ENCODE peak calls at places on chromosomes 12 and 14, in five cellular contexts. U is K562, A is ovary, K is heart left ventricle, I is thyroid gland. R is an unnamed sample.

GRCh38 chr14:75339059-75339458 is 60.4 kb downstream of the FOS start:
- DNase-seq in U (no peak), A (no peak), K (no peak), I (no peak), R (no peak)

GRCh38 chr12:103387385-103387784 is 108.4 kb downstream of the C12orf42 start:
- DNase-seq in U (no peak), A (no peak), K (no peak), I (no peak), R (no peak)

GRCh38 chr12:53288322-53288721 is 7.0 kb upstream of the PFDN5 start:
- DNase-seq in U (no peak), A (no peak), K (no peak), I (no peak), R (no peak)

GRCh38 chr12:1972856-1973317 is 31.4 kb downstream of the DCP1B start:
- DNase-seq in U (no peak), A (no peak), K (peak; percentile 51), I (peak; percentile 71), R (no peak)

GRCh38 chr12:84605988-84606387 is 306.6 kb downstream of the SLC6A15 start:
- DNase-seq in U (no peak), A (no peak), K (no peak), I (no peak), R (no peak)

GRCh38 chr12:127284021-127284420 is 982.9 kb upstream of the TMEM132C start:
- DNase-seq in U (no peak), A (no peak), K (no peak), I (no peak), R (no peak)

GRCh38 chr12:47846294-47846996 is 26.7 kb upstream of the HDAC7 start:
- DNase-seq in U (no peak), A (no peak), K (no peak), I (peak; percentile 93), R (no peak)

GRCh38 chr12:52691076-52691764 is 11.0 kb upstream of the KRT1 start:
- DNase-seq in U (peak; percentile 19), A (no peak), K (no peak), I (peak; percentile 18), R (peak; percentile 66)

GRCh38 chr14:89386214-89386886 is 30.7 kb downstream of the FOXN3 start:
- DNase-seq in U (no peak), A (no peak), K (no peak), I (no peak), R (no peak)

GRCh38 chr12:128795530-128796361 is 28.0 kb downstream of the SLC15A4 start:
- DNase-seq in U (no peak), A (no peak), K (peak; percentile 12), I (no peak), R (no peak)

GRCh38 chr12:1796515-1797010 is 23.8 kb upstream of the LRTM2 start:
- DNase-seq in U (no peak), A (peak; percentile 52), K (peak; percentile 38), I (peak; percentile 27), R (peak; percentile 66)

GRCh38 chr12:79826267-79827128 is 108.4 kb downstream of the PPP1R12A start:
- DNase-seq in U (no peak), A (no peak), K (no peak), I (no peak), R (no peak)

GRCh38 chr12:92546826-92547348 is 155.9 kb upstream of the PLEKHG7 start:
- DNase-seq in U (no peak), A (no peak), K (no peak), I (no peak), R (no peak)
- TF ChIP-seq POLR2A in U (no peak), A (no peak), K (no peak), I (no peak), R (no peak)

GRCh38 chr14:23561873-23562821 is 5.4 kb downstream of the AP1G2 start:
- DNase-seq in U (no peak), A (no peak), K (no peak), I (no peak), R (no peak)
- TF ChIP-seq POLR2A in U (no peak), A (no peak), K (no peak), I (no peak), R (no peak)

DNA sequence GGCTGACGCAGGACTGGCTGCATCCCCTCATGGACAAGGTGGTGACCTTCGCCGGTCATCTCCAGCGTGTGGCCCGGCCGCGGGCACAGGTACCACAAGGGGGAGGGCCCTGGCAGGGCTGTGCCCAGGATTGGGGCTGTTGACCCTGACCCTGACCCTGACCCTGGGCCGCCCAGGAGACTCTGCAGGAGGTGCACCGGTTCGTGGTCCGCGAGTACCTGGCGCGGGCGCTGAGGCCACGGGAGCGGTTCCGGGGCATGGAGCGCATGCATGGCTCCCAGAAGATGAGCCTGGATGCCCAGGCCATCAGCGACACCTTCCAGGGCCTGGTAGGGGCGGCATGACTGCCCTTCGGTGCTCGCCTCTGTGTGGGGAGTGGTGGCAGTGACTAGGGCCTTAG is 12.9 kb downstream of the EXOC3L4 start:
- DNase-seq in U (no peak), A (no peak), K (no peak), I (no peak), R (no peak)
- TF ChIP-seq POLR2A in U (no peak), A (no peak), K (no peak), I (no peak), R (no peak)

GRCh38 chr14:101761032-101761880 is at the start of gene PPP2R5C:
- DNase-seq in U (peak; percentile 84), A (peak; percentile 94), K (peak; percentile 94), I (peak; percentile 93), R (peak; percentile 94)
- TF ChIP-seq POLR2A in U (peak; percentile 96), A (peak; percentile 34), K (peak; percentile 71), I (no peak), R (peak; percentile 20)

DNA sequence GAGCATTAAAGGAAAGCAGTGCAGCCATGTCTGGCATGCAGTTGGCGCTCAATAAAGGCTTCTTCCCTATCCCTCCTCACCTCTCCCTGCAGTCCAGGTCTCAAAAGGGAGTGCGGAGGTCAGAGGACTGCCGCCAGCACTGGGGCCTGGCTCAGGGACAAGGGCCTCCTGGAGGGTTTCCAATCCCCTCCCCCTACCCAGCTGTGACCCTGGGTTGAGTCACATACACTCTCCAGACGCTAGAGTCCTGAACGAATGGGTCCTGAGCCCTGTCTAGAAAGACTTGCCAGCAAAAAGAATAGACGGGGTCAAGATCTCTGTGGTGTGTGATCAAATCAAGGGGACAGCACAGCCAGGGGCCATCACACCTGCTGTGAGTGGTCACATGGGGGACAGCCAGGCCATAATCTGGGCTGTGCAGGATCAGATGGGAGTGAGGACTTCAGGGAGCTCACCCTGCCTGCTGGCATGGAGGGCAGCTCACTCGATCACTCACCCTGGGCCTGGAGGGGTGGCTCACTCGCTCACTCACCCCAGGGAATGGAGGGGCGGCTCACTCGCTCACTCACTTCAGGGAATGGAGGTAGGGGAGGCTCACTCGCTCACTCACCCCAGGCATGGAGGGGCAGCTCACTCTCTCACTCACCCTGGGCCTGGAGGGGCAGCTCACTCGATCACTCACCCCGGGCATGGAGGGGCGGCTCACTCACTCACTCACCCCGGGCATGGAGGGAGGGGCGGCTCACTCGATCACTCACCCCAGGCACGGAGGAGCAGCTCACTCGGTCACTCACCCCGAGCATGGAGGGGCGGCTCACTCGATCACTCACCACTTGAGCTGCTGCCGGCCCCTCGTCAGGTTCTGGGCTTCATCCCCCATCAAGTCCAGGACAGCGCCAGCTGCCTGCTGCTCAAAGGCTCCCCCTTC is 12.8 kb downstream of the CFAP73 start:
- DNase-seq in U (peak; percentile 43), A (no peak), K (no peak), I (peak; percentile 89), R (no peak)
- TF ChIP-seq POLR2A in U (no peak), A (no peak), K (no peak), I (no peak), R (no peak)

GRCh38 chr14:93970967-93971634 is 5.3 kb downstream of the ASB2 start:
- DNase-seq in U (no peak), A (no peak), K (no peak), I (no peak), R (no peak)
- TF ChIP-seq POLR2A in U (no peak), A (no peak), K (no peak), I (no peak), R (no peak)

GRCh38 chr12:64240781-64241180 is 18.7 kb upstream of the KICS2 start:
- DNase-seq in U (no peak), A (no peak), K (no peak), I (no peak), R (no peak)
- TF ChIP-seq POLR2A in U (no peak), A (no peak), K (no peak), I (no peak), R (no peak)

GRCh38 chr14:30243805-30244204 is 315.2 kb upstream of the G2E3 start:
- DNase-seq in U (no peak), A (no peak), K (no peak), I (no peak), R (no peak)

GRCh38 chr14:30240002-30240401 is 312.4 kb upstream of the PRKD1 start:
- DNase-seq in U (no peak), A (no peak), K (no peak), I (no peak), R (no peak)

GRCh38 chr14:30240685-30241084 is 313.0 kb upstream of the PRKD1 start:
- DNase-seq in U (no peak), A (no peak), K (no peak), I (no peak), R (no peak)

GRCh38 chr14:30242742-30243141 is 315.1 kb upstream of the PRKD1 start:
- DNase-seq in U (no peak), A (no peak), K (no peak), I (no peak), R (no peak)

DNA sequence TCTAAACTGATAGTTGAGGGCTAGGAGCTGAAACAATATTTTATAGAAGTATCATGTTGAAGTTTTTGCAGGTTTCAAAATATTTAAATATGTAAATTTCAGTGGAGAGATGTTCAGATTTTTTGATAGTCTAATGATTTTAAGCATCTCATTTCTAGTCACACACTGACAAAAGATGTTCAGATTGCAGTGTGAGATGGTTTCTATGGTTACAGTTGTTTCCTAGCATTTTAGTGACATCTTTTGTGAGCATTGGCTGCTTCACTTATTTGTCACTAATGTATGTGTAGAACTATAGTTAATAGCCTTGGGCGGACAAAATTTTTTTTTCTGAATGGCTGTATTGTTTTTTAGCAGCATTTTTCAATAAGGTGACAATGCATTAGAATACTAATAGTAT is 315.5 kb upstream of the PRKD1 start:
- DNase-seq in U (no peak), A (no peak), K (no peak), I (no peak), R (no peak)
- TF ChIP-seq POLR2A in U (no peak), A (no peak), K (no peak), I (no peak), R (no peak)

DNA sequence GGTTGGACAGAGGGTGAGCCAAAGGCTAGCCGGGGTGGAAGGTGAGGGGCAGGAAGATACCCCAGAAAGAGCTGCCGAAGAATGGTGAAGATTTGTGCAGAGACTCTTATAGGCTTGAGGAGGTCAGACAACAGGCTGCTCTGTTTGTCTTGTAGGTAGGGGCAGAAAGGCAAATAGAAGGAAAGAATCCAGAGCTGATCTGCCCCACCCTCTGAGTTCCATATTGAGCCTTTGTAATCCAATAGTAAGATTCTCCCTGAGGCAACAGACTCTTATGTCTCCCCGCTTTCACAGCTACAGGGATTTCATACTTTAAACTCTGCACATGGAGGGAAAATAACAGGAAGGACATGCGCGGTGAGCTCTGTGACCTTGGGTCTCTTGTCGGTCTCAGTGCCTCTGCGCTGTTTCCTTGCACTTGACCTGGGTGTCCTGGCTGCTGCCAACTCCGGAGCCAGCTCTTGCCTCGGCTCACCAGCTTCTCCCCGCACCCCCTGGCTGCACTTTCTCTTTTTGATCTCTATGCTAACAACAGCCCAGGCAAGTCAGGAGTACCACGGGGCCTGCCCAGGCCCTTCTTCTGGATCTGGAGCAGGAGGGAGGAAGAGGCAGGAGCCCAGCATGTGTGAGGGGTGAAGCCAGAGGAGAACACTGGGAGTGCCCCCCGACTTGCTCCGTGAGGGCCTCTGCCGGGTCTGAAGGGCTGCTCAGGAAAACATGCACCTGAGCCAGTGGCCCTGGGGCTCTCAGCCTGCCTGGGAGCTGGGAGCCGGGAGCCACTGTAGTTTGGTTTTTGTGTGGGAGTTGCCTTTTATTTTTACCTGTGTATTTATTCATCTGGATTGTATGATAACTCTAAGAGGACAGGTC is 75.8 kb downstream of the PPP1R36 start:
- DNase-seq in U (no peak), A (no peak), K (no peak), I (peak; percentile 92), R (no peak)
- TF ChIP-seq POLR2A in U (no peak), A (no peak), K (no peak), I (no peak), R (no peak)